ENCODE peak calls at places on chromosomes 16 and 17, in eight cellular contexts. V, R, B, M, P, K, J and U are unnamed samples.

GRCh38 chr16:54291107-54291980 is 4.8 kb upstream of the IRX3 start:
- DNase-seq in V (no peak), R (no peak), B (no peak), M (no peak), P (no peak), K (peak), J (no peak), U (no peak)

GRCh38 chr17:47223007-47223406 is 13.9 kb downstream of the MYL4 start:
- DNase-seq in V (no peak), R (no peak), B (no peak), M (no peak), P (no peak), K (no peak), J (peak), U (no peak)

GRCh38 chr16:3266873-3267537 is 10.6 kb upstream of the MEFV start:
- DNase-seq in V (peak), R (peak), B (no peak), M (peak), P (no peak), K (peak), J (peak), U (no peak)

GRCh38 chr16:17647879-17648649 is 177.3 kb upstream of the XYLT1 start:
- DNase-seq in V (no peak), R (no peak), B (no peak), M (no peak), P (no peak), K (no peak), J (no peak), U (no peak)

GRCh38 chr16:47045023-47045422 is 71.5 kb upstream of the DNAJA2 start:
- DNase-seq in V (peak), R (no peak), B (no peak), M (no peak), P (no peak), K (no peak), J (no peak), U (no peak)

GRCh38 chr17:63998721-63999679 is 849 bp downstream of the PRR29 start:
- DNase-seq in V (no peak), R (no peak), B (no peak), M (no peak), P (no peak), K (no peak), J (no peak), U (no peak)

GRCh38 chr17:13822671-13823070 is 220.9 kb upstream of the HS3ST3A1 start:
- DNase-seq in V (no peak), R (no peak), B (no peak), M (no peak), P (no peak), K (no peak), J (no peak), U (no peak)

GRCh38 chr17:42928714-42929496 is 28.3 kb downstream of the G6PC1 start:
- DNase-seq in V (peak), R (peak), B (no peak), M (peak), P (no peak), K (peak), J (peak), U (no peak)

GRCh38 chr17:68794636-68795503 is 160.3 kb downstream of the ABCA8 start:
- DNase-seq in V (peak), R (peak), B (peak), M (peak), P (peak), K (no peak), J (no peak), U (peak)

GRCh38 chr17:50926523-50926922 is 60.4 kb upstream of the TOB1 start:
- DNase-seq in V (no peak), R (no peak), B (no peak), M (no peak), P (peak), K (no peak), J (no peak), U (no peak)

GRCh38 chr17:16406742-16407674 is 8.4 kb upstream of the TRPV2 start:
- DNase-seq in V (peak), R (no peak), B (peak), M (no peak), P (peak), K (peak), J (no peak), U (peak)

GRCh38 chr16:6103561-6103960 is 1006.0 kb upstream of the EEF2KMT start:
- DNase-seq in V (no peak), R (no peak), B (no peak), M (no peak), P (no peak), K (no peak), J (no peak), U (no peak)

GRCh38 chr17:8125947-8126305 is 2.0 kb upstream of the HES7 start:
- DNase-seq in V (no peak), R (no peak), B (no peak), M (no peak), P (peak), K (peak), J (peak), U (peak)

GRCh38 chr16:77374384-77374783 is 60.5 kb downstream of the ADAMTS18 start:
- DNase-seq in V (no peak), R (no peak), B (no peak), M (no peak), P (no peak), K (no peak), J (peak), U (no peak)

GRCh38 chr17:10547351-10547750 is 2.1 kb downstream of the MYH2 start:
- DNase-seq in V (no peak), R (no peak), B (no peak), M (no peak), P (no peak), K (no peak), J (no peak), U (no peak)

GRCh38 chr16:15415411-15416070 is 18.8 kb upstream of the BMERB1 start:
- DNase-seq in V (peak), R (peak), B (no peak), M (peak), P (no peak), K (no peak), J (peak), U (no peak)

GRCh38 chr16:651844-652243 is 2.7 kb downstream of the WDR90 start:
- DNase-seq in V (no peak), R (no peak), B (no peak), M (no peak), P (no peak), K (no peak), J (no peak), U (no peak)

GRCh38 chr16:11613381-11614303 is 26.9 kb upstream of the LITAF start:
- DNase-seq in V (no peak), R (no peak), B (no peak), M (no peak), P (peak), K (no peak), J (peak), U (peak)

GRCh38 chr17:42653179-42654124 is 5.6 kb upstream of the TUBG2 start:
- DNase-seq in V (peak), R (peak), B (peak), M (peak), P (peak), K (no peak), J (no peak), U (peak)

GRCh38 chr17:41178341-41178740 is 320 bp upstream of the KRTAP4-2 start:
- DNase-seq in V (peak), R (peak), B (no peak), M (peak), P (no peak), K (no peak), J (peak), U (no peak)

GRCh38 chr16:16075463-16076399 is 126.3 kb downstream of the ABCC1 start:
- DNase-seq in V (no peak), R (peak), B (peak), M (no peak), P (peak), K (no peak), J (no peak), U (peak)

GRCh38 chr17:82242977-82243647 is 14.3 kb downstream of the SLC16A3 start:
- DNase-seq in V (peak), R (peak), B (peak), M (peak), P (peak), K (no peak), J (peak), U (peak)

GRCh38 chr17:7192271-7192937 is 13.2 kb upstream of the ASGR1 start:
- DNase-seq in V (no peak), R (no peak), B (peak), M (no peak), P (no peak), K (no peak), J (no peak), U (no peak)

GRCh38 chr17:19753661-19754463 is 5.8 kb upstream of the ALDH3A1 start:
- DNase-seq in V (no peak), R (no peak), B (peak), M (no peak), P (peak), K (no peak), J (peak), U (peak)

GRCh38 chr16:76956394-76956793 is 234.6 kb upstream of the MON1B start:
- DNase-seq in V (no peak), R (no peak), B (no peak), M (no peak), P (no peak), K (peak), J (no peak), U (no peak)

GRCh38 chr16:24139282-24139681 is 116.9 kb upstream of the CACNG3 start:
- DNase-seq in V (no peak), R (no peak), B (no peak), M (no peak), P (no peak), K (no peak), J (peak), U (no peak)

GRCh38 chr16:14186007-14186953 is 115.2 kb downstream of the MRTFB start:
- DNase-seq in V (peak), R (peak), B (no peak), M (peak), P (peak), K (peak), J (no peak), U (peak)

GRCh38 chr16:48420437-48420836 is 35.2 kb upstream of the SIAH1 start:
- DNase-seq in V (no peak), R (no peak), B (no peak), M (no peak), P (no peak), K (no peak), J (peak), U (no peak)

GRCh38 chr17:79801156-79802038 is 4.5 kb upstream of the CBX8 start:
- DNase-seq in V (no peak), R (no peak), B (no peak), M (no peak), P (no peak), K (no peak), J (peak), U (no peak)
- H3K4me3 ChIP-seq in V (no peak), R (no peak), B (no peak), M (no peak), P (no peak), K (peak), J (peak), U (peak)

GRCh38 chr16:49786926-49787557 is 68.9 kb downstream of the ZNF423 start:
- DNase-seq in V (no peak), R (no peak), B (no peak), M (no peak), P (no peak), K (no peak), J (no peak), U (no peak)

GRCh38 chr16:49788936-49789335 is 67.0 kb downstream of the ZNF423 start:
- DNase-seq in V (peak), R (no peak), B (no peak), M (no peak), P (no peak), K (no peak), J (no peak), U (no peak)

GRCh38 chr16:49785970-49786369 is 69.9 kb downstream of the ZNF423 start:
- DNase-seq in V (no peak), R (no peak), B (no peak), M (no peak), P (no peak), K (no peak), J (no peak), U (no peak)

GRCh38 chr16:49789617-49790016 is 66.3 kb downstream of the ZNF423 start:
- DNase-seq in V (no peak), R (no peak), B (no peak), M (no peak), P (no peak), K (no peak), J (no peak), U (no peak)

DNA sequence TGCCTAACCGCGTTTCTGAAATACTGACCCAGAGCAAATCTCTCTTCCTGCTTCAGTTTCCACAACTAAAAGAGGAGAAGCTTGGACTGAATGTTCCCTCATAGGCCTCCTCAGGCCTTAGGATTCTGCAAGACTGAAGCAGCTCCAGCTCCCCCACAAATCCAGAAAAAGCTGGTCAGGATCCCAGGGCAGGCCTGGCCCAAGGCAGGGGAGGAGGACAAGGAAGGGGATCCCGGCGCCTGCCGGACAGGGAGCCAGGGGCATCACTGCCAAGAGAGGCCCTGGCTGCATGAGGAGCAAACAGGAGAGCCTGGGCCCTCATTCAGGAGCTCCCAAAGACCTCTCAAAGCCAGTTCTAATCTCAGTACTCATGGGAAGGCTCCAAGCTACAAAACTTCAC is 67.4 kb downstream of the ZNF423 start:
- DNase-seq in V (no peak), R (no peak), B (peak), M (no peak), P (peak), K (no peak), J (no peak), U (no peak)
- H3K27ac ChIP-seq in V (no peak), R (no peak), B (peak), M (no peak), P (peak), K (no peak), J (no peak), U (peak)

DNA sequence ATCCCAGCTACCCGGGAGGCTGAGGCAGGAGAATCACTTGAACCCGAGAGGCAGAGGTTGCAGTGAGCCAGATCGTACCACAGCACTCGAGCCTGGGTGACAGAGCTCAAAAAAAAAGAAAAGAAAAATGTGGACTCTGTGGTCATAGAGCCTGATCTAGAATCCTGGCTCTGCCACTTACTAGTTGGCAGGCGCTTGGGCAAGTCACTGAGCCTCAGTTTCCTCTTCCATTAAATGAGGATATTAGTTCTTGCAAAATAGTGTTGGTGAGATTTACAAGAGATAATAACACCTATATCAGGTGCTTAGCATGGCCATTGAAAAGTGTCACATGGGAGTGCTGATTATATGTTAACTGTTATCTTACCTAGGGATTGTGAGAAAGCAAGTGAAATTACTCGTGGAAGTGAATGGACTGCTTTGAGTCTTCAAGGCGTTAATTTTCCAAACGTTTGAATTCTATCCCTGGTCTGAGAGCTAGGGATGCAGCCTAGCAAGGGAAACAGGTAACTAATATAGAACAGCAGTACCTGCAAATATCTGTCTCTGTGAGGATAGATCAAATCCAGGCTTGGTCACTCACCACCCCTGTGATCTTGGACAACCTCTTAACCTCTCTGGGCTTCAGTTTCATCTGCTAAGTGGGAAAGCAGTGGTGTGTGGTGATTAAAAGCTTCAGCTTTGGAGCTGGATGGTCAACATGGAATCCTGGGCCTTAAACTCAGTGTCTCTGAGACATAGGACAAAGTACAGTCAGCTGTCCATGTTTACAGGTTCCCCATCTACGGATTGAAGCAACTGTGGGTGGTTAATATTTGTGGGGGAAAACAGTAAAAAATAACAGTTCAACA is 953 bp upstream of the NSMCE1 start:
- DNase-seq in V (no peak), R (no peak), B (no peak), M (no peak), P (no peak), K (no peak), J (no peak), U (no peak)
- H3K4me3 ChIP-seq in V (peak), R (no peak), B (peak), M (peak), P (peak), K (no peak), J (peak), U (peak)

GRCh38 chr17:57638284-57638683 is 106.8 kb downstream of the CCDC182 start:
- DNase-seq in V (no peak), R (no peak), B (no peak), M (no peak), P (no peak), K (no peak), J (no peak), U (no peak)
- H3K27ac ChIP-seq in V (no peak), R (no peak), B (no peak), M (no peak), P (no peak), K (no peak), J (no peak), U (no peak)

DNA sequence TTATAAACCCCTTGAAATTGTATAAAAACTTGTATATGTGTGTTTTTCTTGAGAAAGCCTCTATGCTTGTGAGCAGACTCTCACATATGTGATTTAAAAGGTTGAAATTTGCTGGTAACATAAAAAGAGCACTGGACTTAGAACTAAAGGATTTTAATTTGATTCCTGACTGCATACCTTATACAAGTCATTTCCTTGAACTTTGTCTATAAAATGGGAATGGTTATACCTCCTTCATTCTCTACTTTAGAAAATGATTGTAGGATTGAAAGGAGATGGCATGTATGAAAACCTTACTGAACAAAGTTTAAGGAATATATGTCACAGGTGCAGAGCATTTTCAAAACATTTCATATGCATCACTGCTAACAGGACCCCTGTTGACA is 10.4 kb upstream of the ARL2BP start:
- DNase-seq in V (no peak), R (no peak), B (no peak), M (no peak), P (no peak), K (no peak), J (no peak), U (no peak)
- H3K4me3 ChIP-seq in V (no peak), R (no peak), B (no peak), M (no peak), P (no peak), K (no peak), J (no peak), U (no peak)